ENCODE peak calls at places on chromosomes 11 and 22, in eight cellular contexts. U is GM23338, A is HepG2, M is HCT116, H is GM12878, P is Panc1, G is K562, X is SK-N-SH. O is an unnamed sample.
A peak's percentile ranks its signal among the peaks of the same experiment; 100 is the strongest.

GRCh38 chr11:35236667-35237003 is 97.7 kb downstream of the CD44 start:
- DNase-seq in U (no peak), A (no peak), M (no peak), H (no peak), P (no peak), G (no peak), X (no peak), O (peak; percentile 23)

GRCh38 chr11:86490582-86490981 is 115.9 kb downstream of the CCDC81 start:
- DNase-seq in U (no peak), A (no peak), M (no peak), H (no peak), P (no peak), G (no peak), X (no peak), O (no peak)

GRCh38 chr11:118625036-118625690 is 17.7 kb downstream of the PHLDB1 start:
- DNase-seq in U (no peak), A (no peak), M (no peak), H (no peak), P (no peak), G (no peak), X (no peak), O (no peak)

GRCh38 chr11:101835465-101836063 is 79.2 kb upstream of the CEP126 start:
- DNase-seq in U (no peak), A (no peak), M (no peak), H (no peak), P (no peak), G (no peak), X (no peak), O (no peak)

GRCh38 chr11:66159585-66159984 is 89.5 kb downstream of the PACS1 start:
- DNase-seq in U (no peak), A (no peak), M (no peak), H (no peak), P (no peak), G (no peak), X (peak; percentile 44), O (no peak)

GRCh38 chr11:5580577-5580976 is at the start of gene OR52B6:
- DNase-seq in U (no peak), A (no peak), M (no peak), H (no peak), P (no peak), G (no peak), X (no peak), O (no peak)

GRCh38 chr11:114438303-114438702 is 964 bp upstream of the REXO2 start:
- DNase-seq in U (peak; percentile 80), A (no peak), M (no peak), H (no peak), P (no peak), G (no peak), X (no peak), O (no peak)

GRCh38 chr22:28018461-28018927 is 99.4 kb upstream of the PITPNB start:
- DNase-seq in U (no peak), A (no peak), M (no peak), H (no peak), P (no peak), G (no peak), X (no peak), O (no peak)

GRCh38 chr11:45816614-45817013 is 11.7 kb downstream of the SLC35C1 start:
- DNase-seq in U (peak; percentile 82), A (no peak), M (no peak), H (no peak), P (no peak), G (no peak), X (no peak), O (no peak)

GRCh38 chr22:47147572-47147971 is 385.1 kb downstream of the TBC1D22A start:
- DNase-seq in U (no peak), A (no peak), M (no peak), H (no peak), P (no peak), G (no peak), X (peak; percentile 54), O (no peak)

GRCh38 chr22:47148510-47148909 is 386.1 kb downstream of the TBC1D22A start:
- DNase-seq in U (no peak), A (no peak), M (no peak), H (no peak), P (no peak), G (no peak), X (no peak), O (no peak)

GRCh38 chr22:47150426-47150825 is 388.0 kb downstream of the TBC1D22A start:
- DNase-seq in U (no peak), A (no peak), M (no peak), H (no peak), P (no peak), G (no peak), X (no peak), O (no peak)

GRCh38 chr22:47149976-47150375 is 387.5 kb downstream of the TBC1D22A start:
- DNase-seq in U (no peak), A (no peak), M (no peak), H (no peak), P (no peak), G (no peak), X (no peak), O (no peak)

DNA sequence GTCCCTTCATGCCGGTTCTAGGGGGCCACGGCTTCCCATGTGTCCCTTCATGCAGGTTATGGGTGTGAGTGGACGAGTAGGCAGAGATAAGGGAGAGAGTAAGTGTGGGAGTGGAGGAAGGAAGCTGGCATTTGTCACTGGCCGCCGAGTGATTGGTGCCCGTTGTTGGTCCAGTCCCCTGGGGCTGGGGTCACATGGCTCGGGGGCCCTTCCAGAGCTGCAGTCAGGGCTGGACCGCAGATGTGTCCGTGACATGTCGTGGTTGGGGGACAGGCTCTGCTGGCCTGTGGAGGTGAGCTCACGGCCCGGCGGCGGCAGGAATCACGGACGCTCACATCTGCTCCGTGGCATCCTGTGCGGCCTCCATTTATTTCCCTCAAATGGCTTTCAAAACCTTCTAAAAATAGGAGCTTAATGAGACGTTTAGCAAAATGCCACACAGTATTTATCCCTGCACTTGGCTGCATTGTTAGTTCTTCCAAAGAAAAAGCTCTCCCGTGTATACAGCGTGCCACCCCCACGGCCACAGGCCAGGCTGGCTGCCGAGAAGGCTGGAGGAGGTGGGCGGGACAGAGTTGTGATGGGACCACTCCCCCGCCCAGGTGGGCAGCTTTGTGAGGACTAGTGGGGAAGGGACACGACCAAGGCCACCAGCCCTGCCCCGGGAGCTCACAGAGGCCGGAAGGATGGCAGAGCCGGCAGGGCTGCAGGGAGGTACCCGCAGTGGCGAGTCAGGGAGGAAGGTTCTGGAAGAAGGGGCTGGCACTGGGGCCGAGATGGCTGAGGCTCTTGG is 386.7 kb downstream of the TBC1D22A start:
- DNase-seq in U (no peak), A (no peak), M (no peak), H (no peak), P (no peak), G (no peak), X (no peak), O (no peak)
- TF ChIP-seq REST in U (no peak), A (no peak), M (no peak), H (no peak), P (no peak), G (no peak), X (no peak), O (no peak)

GRCh38 chr11:19713221-19714092 is 820 bp downstream of the NAV2 start:
- DNase-seq in U (peak; percentile 52), A (no peak), M (no peak), H (no peak), P (no peak), G (no peak), X (peak; percentile 34), O (no peak)

GRCh38 chr11:19715373-19715772 is 2.7 kb downstream of the NAV2 start:
- DNase-seq in U (no peak), A (no peak), M (no peak), H (no peak), P (peak; percentile 83), G (no peak), X (no peak), O (no peak)

GRCh38 chr11:19714093-19714386 is 1.4 kb downstream of the NAV2 start:
- DNase-seq in U (peak; percentile 54), A (no peak), M (no peak), H (no peak), P (peak; percentile 28), G (no peak), X (peak; percentile 59), O (no peak)

GRCh38 chr11:19712281-19713220 is at the start of gene NAV2:
- DNase-seq in U (peak; percentile 96), A (peak; percentile 61), M (peak; percentile 66), H (peak; percentile 20), P (peak; percentile 58), G (peak; percentile 98), X (peak; percentile 93), O (peak; percentile 41)

GRCh38 chr11:19714387-19715363 is 2.0 kb downstream of the NAV2 start:
- DNase-seq in U (peak; percentile 65), A (no peak), M (no peak), H (no peak), P (peak; percentile 56), G (no peak), X (peak; percentile 76), O (no peak)
- TF ChIP-seq POLR2AphosphoS5 in U (no peak), A (no peak), M (no peak), H (no peak), P (peak; percentile 28), G (no peak), X (no peak), O (no peak)

GRCh38 chr11:69013009-69013951 is at the start of gene MRGPRF:
- DNase-seq in U (peak; percentile 66), A (no peak), M (no peak), H (no peak), P (no peak), G (peak; percentile 30), X (peak; percentile 89), O (no peak)
- TF ChIP-seq REST in U (no peak), A (no peak), M (no peak), H (no peak), P (no peak), G (no peak), X (no peak), O (no peak)

GRCh38 chr11:21893468-21893867 is 299.4 kb upstream of the ANO5 start:
- DNase-seq in U (no peak), A (no peak), M (no peak), H (no peak), P (no peak), G (no peak), X (no peak), O (no peak)
- TF ChIP-seq POLR2AphosphoS5 in U (no peak), A (no peak), M (no peak), H (no peak), P (no peak), G (no peak), X (no peak), O (no peak)

GRCh38 chr11:71154406-71154805 is 98.0 kb downstream of the SHANK2 start:
- DNase-seq in U (no peak), A (no peak), M (no peak), H (no peak), P (no peak), G (no peak), X (no peak), O (no peak)

GRCh38 chr11:71147331-71147730 is 105.0 kb downstream of the SHANK2 start:
- DNase-seq in U (no peak), A (no peak), M (no peak), H (no peak), P (no peak), G (no peak), X (no peak), O (no peak)

GRCh38 chr11:71153005-71153395 is 99.4 kb downstream of the SHANK2 start:
- DNase-seq in U (peak; percentile 26), A (peak; percentile 46), M (no peak), H (no peak), P (no peak), G (no peak), X (no peak), O (no peak)

GRCh38 chr11:71151561-71151960 is 100.8 kb downstream of the SHANK2 start:
- DNase-seq in U (no peak), A (no peak), M (no peak), H (no peak), P (no peak), G (no peak), X (peak; percentile 52), O (no peak)

GRCh38 chr11:71150859-71151258 is 101.5 kb downstream of the SHANK2 start:
- DNase-seq in U (no peak), A (no peak), M (no peak), H (no peak), P (no peak), G (no peak), X (no peak), O (no peak)
- TF ChIP-seq REST in U (no peak), A (no peak), M (no peak), H (no peak), P (no peak), G (no peak), X (no peak), O (no peak)

O was measured in HL-60.